ENCODE peak calls at places on chromosomes 16 and 17, in five cellular contexts. S, Y, T, N and D are unnamed samples.
A peak's percentile ranks its signal among the peaks of the same experiment; 100 is the strongest.

GRCh38 chr17:43532581-43532980 is 13.6 kb downstream of the ETV4 start:
- DNase-seq in S (no peak), Y (no peak), T (no peak), N (peak; percentile 78), D (no peak)

GRCh38 chr16:15970743-15971434 is 21.5 kb downstream of the ABCC1 start:
- DNase-seq in S (no peak), Y (no peak), T (no peak), N (no peak), D (no peak)

GRCh38 chr16:56858375-56858774 is 6.6 kb upstream of the SLC12A3 start:
- DNase-seq in S (no peak), Y (no peak), T (no peak), N (peak; percentile 27), D (no peak)

GRCh38 chr16:31696968-31697743 is 169.5 kb downstream of the AHSP start:
- DNase-seq in S (peak; percentile 41), Y (no peak), T (no peak), N (no peak), D (peak; percentile 52)

GRCh38 chr17:78557598-78558039 is 19.6 kb downstream of the DNAH17 start:
- DNase-seq in S (no peak), Y (no peak), T (no peak), N (no peak), D (no peak)

GRCh38 chr16:15792563-15792971 is 64.3 kb downstream of the MYH11 start:
- DNase-seq in S (no peak), Y (no peak), T (no peak), N (no peak), D (no peak)

GRCh38 chr16:57479043-57479421 is 7.3 kb downstream of the DOK4 start:
- DNase-seq in S (no peak), Y (no peak), T (no peak), N (no peak), D (no peak)

GRCh38 chr17:78338860-78339259 is 21.0 kb downstream of the SOCS3 start:
- DNase-seq in S (no peak), Y (no peak), T (no peak), N (peak; percentile 82), D (no peak)

GRCh38 chr17:43468746-43469544 is 14.8 kb upstream of the DHX8 start:
- DNase-seq in S (no peak), Y (no peak), T (no peak), N (no peak), D (no peak)

GRCh38 chr16:27359051-27359450 is 42.9 kb upstream of the IL21R start:
- DNase-seq in S (no peak), Y (no peak), T (no peak), N (no peak), D (no peak)

GRCh38 chr17:17305282-17305801 is 2.2 kb downstream of the NT5M start:
- DNase-seq in S (no peak), Y (peak; percentile 26), T (no peak), N (peak; percentile 57), D (no peak)

GRCh38 chr16:77581706-77582105 is 140.6 kb upstream of the NUDT7 start:
- DNase-seq in S (no peak), Y (no peak), T (no peak), N (no peak), D (no peak)

GRCh38 chr17:34117332-34117731 is 137.8 kb upstream of the CCL2 start:
- DNase-seq in S (no peak), Y (no peak), T (no peak), N (no peak), D (no peak)

GRCh38 chr17:82491533-82491932 is 28.0 kb upstream of the FOXK2 start:
- DNase-seq in S (no peak), Y (no peak), T (no peak), N (no peak), D (no peak)

GRCh38 chr17:77291591-77292386 is 151.0 kb downstream of the SEC14L1 start:
- DNase-seq in S (no peak), Y (no peak), T (no peak), N (no peak), D (no peak)

GRCh38 chr17:62178579-62178978 is 113.5 kb upstream of the MED13 start:
- DNase-seq in S (no peak), Y (no peak), T (no peak), N (no peak), D (no peak)

GRCh38 chr17:77445030-77445907 is 304.5 kb downstream of the SEC14L1 start:
- DNase-seq in S (no peak), Y (peak; percentile 77), T (peak; percentile 61), N (peak; percentile 79), D (no peak)

GRCh38 chr16:15770512-15770911 is 86.3 kb downstream of the MYH11 start:
- DNase-seq in S (no peak), Y (no peak), T (no peak), N (no peak), D (no peak)

GRCh38 chr16:56640076-56640475 is 1.6 kb downstream of the MT1A start:
- DNase-seq in S (no peak), Y (no peak), T (no peak), N (no peak), D (no peak)

GRCh38 chr17:1002771-1003555 is 6.0 kb downstream of the TIMM22 start:
- DNase-seq in S (no peak), Y (no peak), T (no peak), N (no peak), D (no peak)

GRCh38 chr16:73047536-73048291 is at the start of gene ZFHX3:
- DNase-seq in S (no peak), Y (no peak), T (peak; percentile 65), N (peak; percentile 79), D (no peak)

GRCh38 chr17:47961406-47961805 is 3.7 kb upstream of the PRR15L start:
- DNase-seq in S (no peak), Y (no peak), T (no peak), N (no peak), D (no peak)

GRCh38 chr16:85781685-85782370 is 17.5 kb downstream of the EMC8 start:
- DNase-seq in S (no peak), Y (no peak), T (no peak), N (peak; percentile 53), D (no peak)

GRCh38 chr16:179431-179830 is 828 bp upstream of the HBQ1 start:
- DNase-seq in S (no peak), Y (no peak), T (no peak), N (no peak), D (no peak)

GRCh38 chr16:78291642-78292041 is 192.2 kb downstream of the WWOX start:
- DNase-seq in S (no peak), Y (no peak), T (no peak), N (no peak), D (no peak)

GRCh38 chr16:48608452-48608851 is 1.5 kb downstream of the N4BP1 start:
- DNase-seq in S (no peak), Y (peak; percentile 28), T (no peak), N (no peak), D (peak; percentile 28)

GRCh38 chr16:85195271-85195647 is 83.0 kb upstream of the CIBAR2 start:
- DNase-seq in S (no peak), Y (no peak), T (no peak), N (no peak), D (no peak)

GRCh38 chr16:23833960-23834685 is 1.7 kb upstream of the PRKCB start:
- DNase-seq in S (no peak), Y (no peak), T (no peak), N (no peak), D (no peak)

GRCh38 chr17:33124871-33125551 is 133.4 kb downstream of the SPACA3 start:
- DNase-seq in S (no peak), Y (no peak), T (no peak), N (no peak), D (no peak)

GRCh38 chr16:84730406-84731106 is 30.8 kb downstream of the USP10 start:
- DNase-seq in S (no peak), Y (no peak), T (peak; percentile 68), N (peak; percentile 69), D (peak; percentile 85)

DNA sequence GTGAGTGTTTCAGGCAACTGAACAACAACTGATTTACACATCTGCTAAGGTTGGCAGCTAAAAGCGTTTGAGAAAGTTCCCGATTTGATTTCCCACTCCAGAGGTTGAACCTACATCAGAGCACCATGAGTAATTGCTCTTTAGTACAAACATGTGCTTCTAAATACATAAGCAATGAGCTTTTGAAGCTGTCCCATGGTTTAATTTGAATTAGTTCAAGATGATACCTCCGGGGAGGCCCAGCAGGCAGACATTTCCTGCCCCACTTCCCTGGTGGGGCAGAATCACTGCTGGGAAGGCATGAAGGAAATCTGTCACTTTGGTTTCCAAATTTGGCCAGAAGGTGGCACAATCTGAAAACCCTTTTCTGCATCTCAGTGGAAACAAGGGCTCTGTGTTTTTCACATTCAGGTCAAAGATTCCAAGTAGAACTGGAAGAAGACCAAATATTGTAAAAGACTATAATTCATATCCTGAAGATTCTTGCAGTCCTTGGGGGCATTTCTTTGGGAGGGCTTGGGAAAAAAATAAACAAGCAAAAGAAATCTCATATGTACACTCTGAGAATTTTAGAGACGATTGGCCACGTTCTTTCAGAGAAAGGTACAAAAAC is 176.2 kb upstream of the FAM20A start:
- DNase-seq in S (peak; percentile 48), Y (no peak), T (peak; percentile 88), N (peak; percentile 43), D (no peak)
- H3K4me1 ChIP-seq in S (no peaks in the 10 kb centered on the region), Y (no peaks in the 10 kb centered on the region), T (peaks cover 37% of the 10 kb centered on the region), N (peaks cover 28% of the 10 kb centered on the region), D (peaks cover 48% of the 10 kb centered on the region)

GRCh38 chr17:75266315-75267145 is 4.5 kb downstream of the MIF4GD start:
- DNase-seq in S (no peak), Y (no peak), T (no peak), N (no peak), D (no peak)
- H3K27ac ChIP-seq in S (no peak overlapping the region), Y (no peak overlapping the region), T (no peak overlapping the region), N (no peak overlapping the region), D (no peak overlapping the region)

DNA sequence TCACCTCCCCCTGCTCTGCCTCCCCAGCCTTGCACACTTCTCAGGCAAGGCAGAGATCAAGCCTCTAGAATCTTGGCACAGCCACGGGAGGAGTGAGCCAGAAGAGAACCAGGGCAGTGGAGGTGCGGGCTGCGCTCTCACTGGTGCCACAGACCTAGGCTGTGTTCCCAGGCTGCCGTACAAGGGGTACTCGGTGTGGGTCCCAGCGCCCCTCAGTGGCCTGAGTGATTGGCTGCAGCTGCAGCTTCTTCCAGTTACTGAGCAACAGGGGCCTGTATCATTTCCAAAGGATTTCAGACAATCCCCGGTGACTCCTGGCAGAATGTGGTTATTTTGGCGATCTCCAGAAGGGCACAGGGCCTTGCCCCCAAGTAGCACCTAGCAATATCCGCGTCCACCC is 1852.1 kb downstream of the TP53TG3F start:
- DNase-seq in S (no peak), Y (no peak), T (no peak), N (no peak), D (no peak)
- H3K9me3 ChIP-seq in S (no peaks in the 10 kb centered on the region), Y (peaks cover 9% of the 10 kb centered on the region), T (no peaks in the 10 kb centered on the region), N (no peaks in the 10 kb centered on the region), D (no peaks in the 10 kb centered on the region)

GRCh38 chr17:31568140-31568938 is 176.9 kb downstream of the RAB11FIP4 start:
- DNase-seq in S (no peak), Y (no peak), T (peak; percentile 54), N (no peak), D (no peak)
- H3K4me1 ChIP-seq in S (peaks cover 81% of the 10 kb centered on the region), Y (no peaks in the 10 kb centered on the region), T (peaks cover 43% of the 10 kb centered on the region), N (peaks cover 42% of the 10 kb centered on the region), D (peaks cover 89% of the 10 kb centered on the region)

GRCh38 chr16:87210949-87211348 is 106.2 kb downstream of the C16orf95 start:
- DNase-seq in S (no peak), Y (no peak), T (no peak), N (no peak), D (no peak)

GRCh38 chr16:87209808-87210512 is 107.2 kb downstream of the C16orf95 start:
- DNase-seq in S (no peak), Y (no peak), T (no peak), N (no peak), D (no peak)

GRCh38 chr16:87206646-87207451 is 110.3 kb downstream of the C16orf95 start:
- DNase-seq in S (no peak), Y (no peak), T (no peak), N (no peak), D (no peak)

GRCh38 chr16:87207965-87208364 is 109.2 kb downstream of the C16orf95 start:
- DNase-seq in S (no peak), Y (no peak), T (no peak), N (no peak), D (no peak)

GRCh38 chr16:87207509-87207908 is 109.7 kb downstream of the C16orf95 start:
- DNase-seq in S (no peak), Y (no peak), T (peak; percentile 44), N (no peak), D (no peak)
- H3K27ac ChIP-seq in S (no peak overlapping the region), Y (no peak overlapping the region), T (no peak overlapping the region), N (no peak overlapping the region), D (peak overlapping the region; percentile 18)